ENCODE peak calls at places on chromosome 6, in four cellular contexts. N is K562, V is HCT116, I is HepG2. D is an unnamed sample.

GRCh38 chr6:52571099-52571755 is 5.6 kb downstream of the TRAM2 start:
- DNase-seq in N (no peak), V (no peak), I (no peak), D (no peak)

GRCh38 chr6:152471459-152472070 is 165.6 kb downstream of the SYNE1 start:
- DNase-seq in N (no peak), V (no peak), I (no peak), D (no peak)

GRCh38 chr6:117555882-117556498 is 46.3 kb downstream of the GOPC start:
- DNase-seq in N (no peak), V (no peak), I (peak), D (no peak)

GRCh38 chr6:150766201-150766997 is 99.1 kb upstream of the MTHFD1L start:
- DNase-seq in N (no peak), V (no peak), I (no peak), D (no peak)

GRCh38 chr6:137776786-137777185 is 90.3 kb upstream of the TNFAIP3 start:
- DNase-seq in N (no peak), V (no peak), I (no peak), D (no peak)

GRCh38 chr6:19050765-19051164 is 663.6 kb downstream of the RNF144B start:
- DNase-seq in N (no peak), V (no peak), I (no peak), D (no peak)

GRCh38 chr6:112296122-112296521 is 41.8 kb upstream of the LAMA4 start:
- DNase-seq in N (peak), V (peak), I (peak), D (peak)

GRCh38 chr6:28215425-28215824 is 9.7 kb upstream of the ZSCAN9 start:
- DNase-seq in N (peak), V (no peak), I (no peak), D (no peak)

GRCh38 chr6:143620461-143620860 is 57.3 kb upstream of the PHACTR2 start:
- DNase-seq in N (no peak), V (no peak), I (no peak), D (no peak)

GRCh38 chr6:72699142-72699541 is 77.3 kb downstream of the KCNQ5 start:
- DNase-seq in N (no peak), V (no peak), I (no peak), D (no peak)

GRCh38 chr6:107237992-107238660 is 122.8 kb upstream of the BEND3 start:
- DNase-seq in N (no peak), V (no peak), I (no peak), D (no peak)

GRCh38 chr6:75183099-75183541 is 22.7 kb downstream of the COL12A1 start:
- DNase-seq in N (no peak), V (no peak), I (no peak), D (no peak)

GRCh38 chr6:164102701-164103100 is 688.2 kb downstream of the QKI start:
- DNase-seq in N (no peak), V (no peak), I (no peak), D (no peak)

GRCh38 chr6:45327956-45328522 is at the start of gene RUNX2:
- DNase-seq in N (no peak), V (no peak), I (no peak), D (no peak)

GRCh38 chr6:118350881-118351430 is 197.1 kb upstream of the PLN start:
- DNase-seq in N (no peak), V (no peak), I (no peak), D (no peak)

GRCh38 chr6:165042912-165043311 is 266.5 kb downstream of the C6orf118 start:
- DNase-seq in N (no peak), V (no peak), I (no peak), D (no peak)

GRCh38 chr6:72894091-72894490 is 272.2 kb downstream of the KCNQ5 start:
- DNase-seq in N (no peak), V (no peak), I (no peak), D (no peak)

GRCh38 chr6:168671863-168672546 is 231.0 kb downstream of the SMOC2 start:
- DNase-seq in N (no peak), V (no peak), I (no peak), D (no peak)

GRCh38 chr6:17980329-17980728 is 7.1 kb downstream of the KIF13A start:
- DNase-seq in N (no peak), V (no peak), I (no peak), D (no peak)

GRCh38 chr6:118744261-118744941 is 93.0 kb upstream of the CEP85L start:
- DNase-seq in N (no peak), V (no peak), I (no peak), D (no peak)

GRCh38 chr6:21396313-21396712 is 197.2 kb upstream of the SOX4 start:
- DNase-seq in N (no peak), V (no peak), I (no peak), D (no peak)

GRCh38 chr6:118668761-118669411 is 17.5 kb upstream of the CEP85L start:
- DNase-seq in N (peak), V (no peak), I (no peak), D (no peak)

GRCh38 chr6:113893866-113894265 is 36.7 kb downstream of the MARCKS start:
- DNase-seq in N (no peak), V (no peak), I (no peak), D (no peak)

GRCh38 chr6:90369024-90369519 is 72.4 kb upstream of the BACH2 start:
- DNase-seq in N (peak), V (peak), I (peak), D (peak)

GRCh38 chr6:10582774-10583508 is 61.8 kb downstream of the GCNT2 start:
- DNase-seq in N (no peak), V (no peak), I (peak), D (no peak)

GRCh38 chr6:107230448-107230847 is 115.1 kb upstream of the BEND3 start:
- DNase-seq in N (no peak), V (no peak), I (no peak), D (no peak)

GRCh38 chr6:153167026-153167891 is 36.2 kb upstream of the RGS17 start:
- DNase-seq in N (no peak), V (peak), I (peak), D (peak)

GRCh38 chr6:126341126-126341525 is 1.2 kb downstream of the CENPW start:
- DNase-seq in N (no peak), V (no peak), I (no peak), D (no peak)

GRCh38 chr6:169933251-169933821 is 181.9 kb downstream of the ERMARD start:
- DNase-seq in N (no peak), V (no peak), I (no peak), D (no peak)

GRCh38 chr6:169172946-169173345 is 80.7 kb downstream of the THBS2 start:
- DNase-seq in N (no peak), V (no peak), I (no peak), D (no peak)

DNA sequence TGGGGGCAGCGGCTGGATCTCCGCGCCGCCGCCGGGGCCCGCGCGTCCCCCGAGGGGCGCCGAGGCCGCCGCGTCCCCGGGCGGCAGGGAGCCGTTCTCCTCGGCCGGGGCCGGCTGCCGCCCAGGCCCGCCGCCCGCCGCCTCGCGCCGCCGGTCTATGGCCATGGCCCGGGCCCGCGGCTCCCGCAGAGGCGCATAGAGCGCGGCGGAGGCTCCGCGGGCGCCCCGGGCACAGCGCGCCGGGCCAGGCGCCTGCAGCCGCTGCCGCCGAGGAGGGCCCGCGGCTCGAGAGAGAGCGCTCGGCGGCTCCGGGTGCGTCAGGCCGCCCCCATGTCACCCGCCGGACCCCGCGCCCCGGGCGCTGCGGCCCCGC is 469 bp downstream of the SLC22A23 start:
- DNase-seq in N (peak), V (no peak), I (no peak), D (no peak)
- H3K4me3 ChIP-seq in N (peak), V (peak), I (peak), D (peak)

DNA sequence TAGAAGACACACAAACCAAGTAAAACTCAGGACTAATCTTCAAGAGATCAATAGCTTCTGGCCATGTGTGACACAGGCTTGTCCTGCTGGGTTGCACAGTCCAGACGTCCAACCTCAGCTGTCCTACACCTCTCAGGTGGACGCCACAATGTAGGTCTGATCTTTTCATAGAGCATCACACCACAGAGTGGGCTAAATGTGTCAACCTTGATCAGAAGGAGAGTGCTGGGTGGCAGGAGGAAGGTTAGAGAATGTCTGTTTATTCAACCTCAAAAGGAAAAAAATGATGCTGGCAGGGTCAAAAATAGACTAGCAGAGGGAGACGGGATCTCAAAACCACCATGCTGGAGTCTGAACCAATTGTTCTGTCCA is 41.7 kb downstream of the GFOD1 start:
- DNase-seq in N (no peak), V (no peak), I (no peak), D (no peak)
- TF ChIP-seq TCF7L2 in N (no peak), V (no peak), I (no peak), D (no peak)

GRCh38 chr6:166598441-166599138 is 12.1 kb upstream of the RAMACL start:
- DNase-seq in N (no peak), V (no peak), I (no peak), D (no peak)
- H3K4me3 ChIP-seq in N (no peak), V (no peak), I (no peak), D (no peak)

DNA sequence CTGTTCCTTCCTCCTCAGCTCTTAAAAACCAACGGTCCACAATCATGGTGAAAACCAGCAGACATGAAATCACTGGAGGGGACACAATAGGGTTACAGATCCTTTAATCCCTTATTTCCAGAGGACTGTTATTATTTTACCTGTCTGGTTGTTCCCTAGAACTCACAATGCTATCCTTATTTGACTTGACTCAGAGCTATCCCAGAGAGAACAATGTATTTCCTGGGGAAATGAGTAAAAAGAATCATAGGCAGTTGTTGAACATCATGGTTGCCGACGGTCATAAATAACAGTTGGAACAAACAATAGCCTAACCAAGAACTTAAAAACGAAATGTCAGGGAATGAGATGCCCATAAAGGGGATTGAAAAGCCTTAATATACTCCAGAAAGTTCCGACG is 9.3 kb downstream of the OR2H1 start:
- DNase-seq in N (no peak), V (no peak), I (no peak), D (no peak)
- TF ChIP-seq TCF7L2 in N (no peak), V (no peak), I (no peak), D (no peak)

GRCh38 chr6:158912591-158912990 is 87.4 kb downstream of the RSPH3 start:
- DNase-seq in N (no peak), V (no peak), I (no peak), D (no peak)

GRCh38 chr6:158909938-158910337 is 90.1 kb downstream of the RSPH3 start:
- DNase-seq in N (no peak), V (no peak), I (no peak), D (no peak)

GRCh38 chr6:158908596-158908995 is 89.4 kb upstream of the EZR start:
- DNase-seq in N (no peak), V (no peak), I (no peak), D (no peak)

GRCh38 chr6:158911746-158912158 is 88.2 kb downstream of the RSPH3 start:
- DNase-seq in N (no peak), V (no peak), I (no peak), D (no peak)

GRCh38 chr6:158910484-158911075 is 89.4 kb downstream of the RSPH3 start:
- DNase-seq in N (no peak), V (no peak), I (no peak), D (no peak)
- H3K4me3 ChIP-seq in N (no peak), V (no peak), I (no peak), D (no peak)

GRCh38 chr6:139479433-139480222 is 105.2 kb upstream of the CITED2 start:
- DNase-seq in N (no peak), V (no peak), I (no peak), D (no peak)

GRCh38 chr6:139483082-139483481 is 108.6 kb upstream of the CITED2 start:
- DNase-seq in N (no peak), V (no peak), I (no peak), D (no peak)

GRCh38 chr6:139480356-139480833 is 105.9 kb upstream of the CITED2 start:
- DNase-seq in N (no peak), V (no peak), I (peak), D (no peak)

GRCh38 chr6:139485185-139485584 is 110.7 kb upstream of the CITED2 start:
- DNase-seq in N (no peak), V (no peak), I (no peak), D (no peak)

GRCh38 chr6:139482184-139482751 is 107.8 kb upstream of the CITED2 start:
- DNase-seq in N (no peak), V (no peak), I (no peak), D (no peak)
- TF ChIP-seq TCF7L2 in N (no peak), V (no peak), I (no peak), D (no peak)

GRCh38 chr6:146542881-146543210 is 787 bp upstream of the RAB32 start:
- DNase-seq in N (no peak), V (no peak), I (no peak), D (no peak)
- H3K4me3 ChIP-seq in N (peak), V (no peak), I (peak), D (peak)

DNA sequence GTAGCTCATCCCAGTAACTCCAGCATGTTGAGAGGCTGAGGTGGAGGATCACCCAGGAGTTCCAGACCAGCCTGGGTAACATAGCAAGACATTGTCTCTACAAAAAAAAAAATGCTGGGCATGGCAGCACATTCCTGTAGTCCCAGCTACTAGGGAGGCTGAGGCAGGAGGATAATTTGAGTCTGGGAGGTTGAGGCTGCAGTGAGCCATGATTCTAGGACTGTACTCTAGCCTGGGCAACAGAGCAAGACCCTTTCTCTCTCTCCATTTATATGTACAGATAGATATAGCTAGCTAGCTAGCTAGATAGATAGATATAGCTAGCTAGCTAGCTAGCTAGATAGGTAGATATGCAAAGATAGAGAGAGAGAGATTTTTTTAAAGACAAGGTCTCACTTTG is 20.4 kb downstream of the ILRUN start:
- DNase-seq in N (no peak), V (no peak), I (no peak), D (no peak)
- TF ChIP-seq TCF7L2 in N (no peak), V (no peak), I (no peak), D (no peak)

D was measured in Panc1.